ENCODE peak calls at places on chromosomes 16 and 17, in nine cellular contexts. K, Z, W, N, T, O, A, Q and E are unnamed samples. For H3K4me1, the result is how much of the 10 kb centered on the place peaks cover.

GRCh38 chr17:33642002-33642401 is 348.9 kb upstream of the ASIC2 start:
- DNase-seq in K (no peak), Z (no peak), W (no peak), N (no peak), T (no peak), O (peak), A (no peak), Q (no peak), E (no peak)

GRCh38 chr17:70169707-70170597 is 620 bp downstream of the KCNJ2 start:
- DNase-seq in K (no peak), Z (no peak), W (peak), N (no peak), T (no peak), O (no peak), A (no peak), Q (peak), E (no peak)

GRCh38 chr16:82748026-82748425 is 121.3 kb downstream of the CDH13 start:
- DNase-seq in K (no peak), Z (no peak), W (peak), N (no peak), T (no peak), O (no peak), A (no peak), Q (no peak), E (peak)

GRCh38 chr17:75152971-75153853 is 1.1 kb downstream of the JPT1 start:
- DNase-seq in K (no peak), Z (no peak), W (no peak), N (peak), T (peak), O (peak), A (peak), Q (peak), E (no peak)

GRCh38 chr16:88977028-88977844 is at the start of gene CBFA2T3:
- DNase-seq in K (peak), Z (peak), W (peak), N (peak), T (peak), O (no peak), A (no peak), Q (peak), E (peak)

GRCh38 chr16:30853758-30854157 is 40.1 kb downstream of the BCL7C start:
- DNase-seq in K (no peak), Z (no peak), W (no peak), N (peak), T (no peak), O (no peak), A (no peak), Q (no peak), E (no peak)

GRCh38 chr17:76867578-76868175 is 527 bp upstream of the MGAT5B start:
- DNase-seq in K (no peak), Z (no peak), W (no peak), N (no peak), T (peak), O (peak), A (no peak), Q (no peak), E (no peak)

GRCh38 chr16:27318399-27319256 is 4.9 kb downstream of the IL4R start:
- DNase-seq in K (no peak), Z (no peak), W (peak), N (peak), T (no peak), O (no peak), A (no peak), Q (peak), E (peak)

GRCh38 chr17:78953356-78954350 is 26.1 kb downstream of the LGALS3BP start:
- DNase-seq in K (no peak), Z (no peak), W (no peak), N (no peak), T (peak), O (no peak), A (no peak), Q (peak), E (no peak)

GRCh38 chr16:9657659-9658058 is 524.6 kb downstream of the GRIN2A start:
- DNase-seq in K (no peak), Z (no peak), W (no peak), N (no peak), T (no peak), O (no peak), A (no peak), Q (no peak), E (no peak)

GRCh38 chr17:16915752-16916556 is 56.0 kb downstream of the TNFRSF13B start:
- DNase-seq in K (no peak), Z (peak), W (peak), N (peak), T (peak), O (peak), A (no peak), Q (no peak), E (no peak)

GRCh38 chr16:55982597-55982996 is 107.4 kb upstream of the CES5A start:
- DNase-seq in K (no peak), Z (no peak), W (no peak), N (no peak), T (no peak), O (no peak), A (no peak), Q (no peak), E (no peak)

GRCh38 chr16:67228034-67228785 is 1.3 kb downstream of the TMEM208 start:
- DNase-seq in K (no peak), Z (no peak), W (peak), N (no peak), T (no peak), O (no peak), A (no peak), Q (no peak), E (no peak)

GRCh38 chr17:66542183-66542966 is 240.0 kb downstream of the PRKCA start:
- DNase-seq in K (no peak), Z (no peak), W (no peak), N (no peak), T (no peak), O (no peak), A (no peak), Q (no peak), E (no peak)

GRCh38 chr16:1089822-1090619 is 6.0 kb downstream of the C1QTNF8 start:
- DNase-seq in K (no peak), Z (peak), W (peak), N (peak), T (peak), O (peak), A (peak), Q (no peak), E (peak)

GRCh38 chr16:1026057-1026783 is 44.6 kb downstream of the SOX8 start:
- DNase-seq in K (no peak), Z (no peak), W (no peak), N (no peak), T (no peak), O (no peak), A (no peak), Q (no peak), E (no peak)

GRCh38 chr16:31215287-31216115 is 1.4 kb downstream of the PYDC1 start:
- DNase-seq in K (no peak), Z (peak), W (peak), N (peak), T (peak), O (peak), A (peak), Q (no peak), E (peak)

GRCh38 chr17:77881545-77881944 is 77.0 kb upstream of the TNRC6C start:
- DNase-seq in K (peak), Z (peak), W (peak), N (peak), T (peak), O (no peak), A (peak), Q (peak), E (peak)

GRCh38 chr17:40555296-40556190 is 9.7 kb downstream of the CCR7 start:
- DNase-seq in K (no peak), Z (peak), W (no peak), N (peak), T (no peak), O (no peak), A (no peak), Q (no peak), E (peak)

GRCh38 chr16:11393366-11393765 is 48.1 kb downstream of the RMI2 start:
- DNase-seq in K (no peak), Z (no peak), W (peak), N (no peak), T (no peak), O (no peak), A (no peak), Q (peak), E (no peak)

GRCh38 chr16:23838485-23839142 is 2.8 kb downstream of the PRKCB start:
- DNase-seq in K (no peak), Z (no peak), W (no peak), N (no peak), T (no peak), O (no peak), A (no peak), Q (no peak), E (no peak)
- H3K4me1 ChIP-seq in K (under half), Z (under half), W (under half), N (under half), T (under half), O (under half), A (under half), Q (under half), E (under half)

GRCh38 chr17:43011728-43012472 is 5.3 kb downstream of the IFI35 start:
- DNase-seq in K (no peak), Z (no peak), W (no peak), N (no peak), T (no peak), O (no peak), A (no peak), Q (no peak), E (no peak)
- TF ChIP-seq POLR2A in K (no peak), Z (no peak), W (no peak), N (no peak), T (no peak), O (no peak), A (no peak), Q (no peak), E (no peak)

GRCh38 chr17:29867643-29868181 is 62.3 kb downstream of the SSH2 start:
- DNase-seq in K (no peak), Z (no peak), W (no peak), N (no peak), T (no peak), O (no peak), A (no peak), Q (no peak), E (no peak)
- H3K4me1 ChIP-seq in K (under half), Z (under half), W (under half), N (under half), T (under half), O (under half), A (under half), Q (under half), E (under half)

GRCh38 chr17:45584092-45585036 is 93.8 kb upstream of the PLEKHM1 start:
- DNase-seq in K (no peak), Z (peak), W (peak), N (peak), T (peak), O (peak), A (peak), Q (peak), E (peak)
- TF ChIP-seq POLR2A in K (no peak), Z (no peak), W (no peak), N (no peak), T (no peak), O (peak), A (peak), Q (no peak), E (no peak)

DNA sequence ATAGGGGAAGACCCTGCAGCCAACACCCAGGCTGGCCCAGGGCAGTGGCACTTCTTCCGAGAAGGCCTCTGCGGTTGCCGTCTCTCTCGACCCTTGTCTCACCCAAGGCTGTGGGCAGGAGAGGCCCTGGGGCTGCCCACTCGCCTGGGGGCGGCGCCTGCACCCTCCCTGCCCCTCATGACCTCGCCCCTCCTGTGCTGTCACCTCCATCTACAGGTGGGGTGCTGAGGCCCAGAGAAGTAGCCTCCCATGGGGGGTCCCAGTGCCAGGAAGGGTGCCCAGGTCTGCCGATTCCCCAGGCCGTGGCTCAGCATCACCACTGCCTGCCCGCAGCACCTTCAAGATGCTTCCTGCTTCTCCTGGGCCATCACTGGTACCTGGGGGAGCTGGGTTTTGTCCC is 992 bp downstream of the NLRC3 start:
- DNase-seq in K (no peak), Z (no peak), W (no peak), N (no peak), T (no peak), O (no peak), A (no peak), Q (no peak), E (no peak)
- H3K4me1 ChIP-seq in K (under half), Z (under half), W (under half), N (under half), T (under half), O (under half), A (under half), Q (under half), E (under half)